ENCODE peak calls at places on chromosomes 13 and 19, in nine cellular contexts. W is gastrocnemius medialis, S is epithelial cell of esophagus, G is lower lobe of right lung, I is GM12865, Q is heart right ventricle, O is astrocyte of the spinal cord, M is cardiac fibroblast, B is Peyer's patch. R is an unnamed sample.

GRCh38 chr19:17616961-17617806 is 61.7 kb downstream of the COLGALT1 start:
- DNase-seq in S (peak; percentile 63), I (peak; percentile 41), B (no peak), M (peak; percentile 8), O (no peak), Q (no peak), W (no peak), G (no peak), R (no peak)

GRCh38 chr13:73922728-73923393 is 211.3 kb downstream of the KLF12 start:
- DNase-seq in Q (no peak), I (no peak), O (peak; percentile 39), G (no peak), B (no peak), M (peak; percentile 35), S (no peak), W (no peak), R (peak; percentile 44)

GRCh38 chr13:100810991-100811390 is 136.4 kb upstream of the TMTC4 start:
- DNase-seq in I (no peak), O (no peak), Q (no peak), W (no peak), B (no peak), G (no peak), M (no peak), S (no peak), R (no peak)

GRCh38 chr13:41216160-41216559 is 21.8 kb upstream of the KBTBD7 start:
- DNase-seq in Q (no peak), G (no peak), S (peak; percentile 9), I (no peak), B (no peak), O (peak; percentile 58), W (no peak), M (peak; percentile 25), R (no peak)

GRCh38 chr19:7748171-7748570 is 837 bp upstream of the CD209 start:
- DNase-seq in B (no peak), W (no peak), G (no peak), Q (no peak), I (no peak), O (no peak), S (no peak), M (no peak), R (no peak)

GRCh38 chr13:99949657-99950413 is 21.7 kb downstream of the ZIC5 start:
- DNase-seq in G (no peak), W (no peak), M (no peak), I (no peak), S (no peak), B (no peak), Q (no peak), O (no peak), R (no peak)

GRCh38 chr19:38647966-38648788 is 728 bp downstream of the ACTN4 start:
- DNase-seq in W (no peak), M (no peak), S (no peak), O (no peak), G (no peak), Q (no peak), I (no peak), B (no peak), R (no peak)

GRCh38 chr13:19661561-19661960 is 28.1 kb downstream of the MPHOSPH8 start:
- DNase-seq in O (no peak), Q (no peak), B (no peak), G (no peak), W (no peak), S (no peak), M (no peak), I (no peak), R (no peak)

GRCh38 chr19:30450101-30450500 is 77.9 kb downstream of the ZNF536 start:
- DNase-seq in M (peak; percentile 29), I (no peak), W (no peak), O (peak; percentile 6), G (no peak), B (no peak), S (no peak), Q (peak; percentile 74), R (peak; percentile 44)

GRCh38 chr13:76822691-76823267 is 63.4 kb downstream of the KCTD12 start:
- DNase-seq in Q (no peak), B (no peak), S (peak; percentile 61), O (no peak), G (no peak), W (no peak), I (peak; percentile 54), M (peak; percentile 78), R (peak; percentile 73)
- TF ChIP-seq CTCF in Q (peak; percentile 42), B (peak; percentile 15), S (peak; percentile 44), O (peak; percentile 13), G (peak; percentile 40), W (no peak), I (peak; percentile 26), M (peak; percentile 52), R (peak; percentile 26)

DNA sequence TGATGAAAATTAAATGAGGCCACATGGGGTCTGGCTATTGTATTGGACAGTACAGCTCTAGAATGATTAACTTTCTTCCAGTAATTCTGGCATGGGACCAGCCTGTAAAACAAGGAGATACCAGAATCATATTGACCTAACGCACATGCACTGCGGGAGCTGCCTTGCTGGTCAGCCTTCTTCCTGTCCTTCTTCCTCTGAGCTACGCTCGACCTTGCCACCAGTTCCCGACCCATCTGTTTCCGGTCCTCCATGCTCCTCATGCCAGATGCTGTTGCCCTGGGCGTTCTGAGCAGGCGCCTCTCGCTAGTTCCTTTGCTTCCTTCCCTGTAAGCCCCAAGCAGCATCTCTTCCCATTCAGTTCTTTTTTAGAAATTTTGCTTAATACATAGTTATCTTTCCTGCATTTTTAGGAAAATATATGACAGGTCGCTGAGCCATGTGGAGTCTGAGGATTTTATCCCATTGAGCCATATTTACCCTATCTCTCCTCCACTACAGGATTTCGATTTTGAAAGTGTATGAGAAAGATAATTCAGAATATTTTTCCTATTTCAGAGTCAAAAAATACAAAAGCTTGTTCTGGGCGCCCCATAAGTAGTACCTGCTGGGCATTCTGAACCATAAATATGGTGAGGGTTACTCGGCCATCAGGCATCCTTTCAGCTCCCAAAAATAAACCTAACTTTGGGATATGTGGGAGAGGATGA is 38.6 kb downstream of the TNFRSF19 start:
- DNase-seq in M (peak; percentile 28), S (no peak), Q (peak; percentile 59), B (no peak), G (peak; percentile 51), W (no peak), I (no peak), O (peak; percentile 48), R (peak; percentile 75)
- H3K4me3 ChIP-seq in M (no peak overlapping the region), S (no peak overlapping the region), Q (peak overlapping the region; percentile 26), B (no peak overlapping the region), G (peak overlapping the region; percentile 24), W (peak overlapping the region; percentile 1), I (no peak overlapping the region), O (no peak overlapping the region), R (peak overlapping the region; percentile 12)

DNA sequence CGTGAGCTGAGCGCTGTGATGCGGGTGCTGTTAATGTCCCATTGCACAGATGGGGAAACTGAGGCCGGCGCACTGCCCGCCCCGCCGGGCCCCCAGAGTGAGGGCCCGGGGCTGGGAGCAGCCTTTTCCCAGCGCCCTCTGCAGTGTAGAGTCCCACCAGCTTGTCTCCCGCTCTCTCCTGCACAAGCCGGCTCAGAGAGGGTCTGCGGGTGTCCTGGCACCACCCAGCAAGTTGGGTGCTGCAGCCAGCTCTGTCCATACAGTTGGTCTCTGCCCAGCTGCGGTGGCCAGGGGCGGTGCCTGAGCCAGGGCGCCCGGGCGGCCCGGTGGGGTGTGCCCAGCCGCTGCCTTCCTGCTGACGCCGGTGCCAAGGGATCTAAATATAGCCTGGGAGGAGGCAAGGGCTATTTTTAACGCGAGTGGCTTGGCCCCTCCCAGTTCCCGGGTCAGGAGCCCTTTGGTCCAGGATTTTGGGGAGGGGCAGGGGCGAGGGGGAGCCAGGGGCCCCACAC is 19.3 kb downstream of the GADD45B start:
- DNase-seq in I (no peak), W (peak; percentile 85), B (no peak), G (peak; percentile 92), Q (peak; percentile 89), O (peak; percentile 61), S (peak; percentile 66), M (peak; percentile 89), R (peak; percentile 80)
- TF ChIP-seq CTCF in I (no peak), W (no peak), B (no peak), G (no peak), Q (no peak), O (no peak), S (no peak), M (no peak), R (no peak)

GRCh38 chr19:20612711-20613316 is 47.2 kb upstream of the ZNF737 start:
- DNase-seq in G (no peak), M (no peak), Q (no peak), O (no peak), B (no peak), I (no peak), S (no peak), W (no peak), R (no peak)
- H3K4me3 ChIP-seq in G (peak overlapping the region; percentile 25), M (peak overlapping the region; percentile 8), Q (peak overlapping the region; percentile 35), O (no peak overlapping the region), B (no peak overlapping the region), I (no peak overlapping the region), S (no peak overlapping the region), W (no peak overlapping the region), R (no peak overlapping the region)